ENCODE peak calls at places on chromosomes 1 and 21, in nine cellular contexts. N, F, K, S, D, I, Y, R and V are unnamed samples.
A peak's percentile ranks its signal among the peaks of the same experiment; 100 is the strongest.

GRCh38 chr1:214511639-214511998 is 39.8 kb downstream of the PTPN14 start:
- DNase-seq in I (no peak), F (no peak), S (no peak), D (no peak), N (no peak), Y (no peak), K (no peak), R (no peak), V (no peak)

GRCh38 chr1:212677136-212677535 is 22.5 kb downstream of the BATF3 start:
- DNase-seq in F (no peak), Y (no peak), K (no peak), S (no peak), R (no peak), N (no peak), D (no peak), I (no peak), V (no peak)

GRCh38 chr1:116078699-116079223 is 32.4 kb upstream of the MAB21L3 start:
- DNase-seq in K (no peak), F (no peak), N (no peak), I (no peak), Y (no peak), D (peak; percentile 78), R (no peak), S (no peak), V (no peak)

GRCh38 chr1:156284112-156284511 is at the start of gene TMEM79:
- DNase-seq in D (no peak), N (no peak), K (no peak), I (no peak), S (no peak), R (no peak), F (no peak), Y (no peak), V (no peak)

GRCh38 chr1:99645699-99646531 is at the start of gene PALMD:
- DNase-seq in N (peak; percentile 44), F (no peak), D (peak; percentile 39), K (peak; percentile 44), R (no peak), I (peak; percentile 34), Y (peak; percentile 31), S (no peak), V (peak; percentile 82)

GRCh38 chr1:39958801-39959200 is 3.9 kb downstream of the MFSD2A start:
- DNase-seq in I (no peak), R (no peak), D (no peak), N (no peak), S (no peak), Y (no peak), K (no peak), F (no peak), V (no peak)

GRCh38 chr1:213060836-213061235 is 9.8 kb downstream of the RPS6KC1 start:
- DNase-seq in I (no peak), R (no peak), S (no peak), D (peak; percentile 25), N (no peak), F (no peak), K (no peak), Y (no peak), V (no peak)

GRCh38 chr1:109910123-109910962 is at the start of gene CSF1:
- DNase-seq in I (peak; percentile 93), S (peak; percentile 70), Y (peak; percentile 88), D (peak; percentile 64), N (peak; percentile 78), F (peak; percentile 40), R (peak; percentile 52), K (peak; percentile 87), V (peak; percentile 88)

GRCh38 chr1:168096296-168097165 is 40.2 kb downstream of the GPR161 start:
- DNase-seq in D (no peak), R (no peak), N (no peak), I (no peak), Y (no peak), F (no peak), S (no peak), K (no peak), V (no peak)

GRCh38 chr1:223211323-223211985 is 68.4 kb upstream of the TLR5 start:
- DNase-seq in S (no peak), Y (no peak), F (no peak), I (no peak), R (no peak), N (no peak), K (no peak), D (no peak), V (no peak)

GRCh38 chr1:223748405-223748772 is 36.0 kb downstream of the CAPN2 start:
- DNase-seq in S (peak; percentile 49), F (no peak), D (peak; percentile 51), R (no peak), Y (no peak), N (no peak), I (no peak), K (no peak), V (no peak)

GRCh38 chr1:161171191-161171590 is 5.0 kb downstream of the PPOX start:
- DNase-seq in I (no peak), D (no peak), Y (no peak), R (no peak), K (no peak), N (no peak), F (no peak), S (no peak), V (no peak)

GRCh38 chr1:167890400-167890799 is 23.5 kb downstream of the ADCY10 start:
- DNase-seq in N (no peak), S (no peak), D (no peak), K (no peak), R (no peak), Y (no peak), I (no peak), F (no peak), V (no peak)

GRCh38 chr1:38312753-38313152 is 266.2 kb upstream of the POU3F1 start:
- DNase-seq in F (no peak), K (no peak), N (no peak), R (no peak), D (no peak), I (no peak), S (no peak), Y (no peak), V (no peak)

GRCh38 chr1:20848162-20848561 is 61.1 kb upstream of the HP1BP3 start:
- DNase-seq in Y (no peak), I (no peak), F (no peak), K (no peak), S (no peak), R (no peak), N (peak; percentile 10), D (no peak), V (no peak)

GRCh38 chr1:150148834-150149489 is 754 bp upstream of the PLEKHO1 start:
- DNase-seq in I (no peak), F (no peak), D (no peak), Y (no peak), S (no peak), R (no peak), N (no peak), K (peak; percentile 54), V (peak; percentile 68)

GRCh38 chr1:85624361-85624760 is 43.8 kb downstream of the CCN1 start:
- DNase-seq in S (no peak), D (no peak), N (no peak), Y (no peak), K (no peak), F (no peak), R (no peak), I (no peak), V (no peak)

GRCh38 chr1:55427576-55427975 is 212.4 kb upstream of the USP24 start:
- DNase-seq in F (no peak), D (no peak), S (peak; percentile 30), N (no peak), K (no peak), Y (no peak), R (no peak), I (no peak), V (peak; percentile 5)

GRCh38 chr21:27799861-27800260 is 833.0 kb upstream of the ADAMTS5 start:
- DNase-seq in D (no peak), K (no peak), S (no peak), F (no peak), R (no peak), Y (no peak), I (no peak), N (no peak), V (no peak)

GRCh38 chr1:211356723-211357418 is 30.2 kb downstream of the TRAF5 start:
- DNase-seq in R (no peak), N (no peak), S (peak; percentile 11), Y (no peak), I (no peak), K (no peak), D (no peak), F (no peak), V (no peak)

GRCh38 chr1:7230896-7231210 is 445.6 kb downstream of the CAMTA1 start:
- DNase-seq in R (no peak), F (no peak), K (no peak), I (no peak), D (no peak), N (no peak), Y (no peak), S (no peak), V (no peak)

GRCh38 chr1:29944253-29944652 is 707.9 kb downstream of the PTPRU start:
- DNase-seq in I (no peak), F (no peak), D (no peak), S (no peak), K (no peak), Y (no peak), R (no peak), N (no peak), V (no peak)

GRCh38 chr1:192485692-192486436 is 89.7 kb upstream of the RGS1 start:
- DNase-seq in K (no peak), S (peak; percentile 91), Y (no peak), N (peak; percentile 84), I (peak; percentile 97), R (no peak), D (no peak), F (no peak), V (no peak)

GRCh38 chr1:5318143-5318816 is 663.9 kb downstream of the AJAP1 start:
- DNase-seq in R (no peak), N (no peak), Y (no peak), K (no peak), F (no peak), I (no peak), S (no peak), D (no peak), V (no peak)

GRCh38 chr21:31900121-31900895 is 27.5 kb downstream of the HUNK start:
- DNase-seq in F (no peak), N (no peak), S (no peak), R (no peak), D (no peak), I (no peak), K (no peak), Y (peak; percentile 85), V (no peak)

GRCh38 chr1:41155105-41155504 is 87.0 kb downstream of the SCMH1 start:
- DNase-seq in S (no peak), Y (no peak), K (no peak), D (no peak), I (no peak), R (no peak), N (no peak), F (no peak), V (no peak)

GRCh38 chr21:46483300-46484295 is 24.9 kb downstream of the DIP2A start:
- DNase-seq in R (peak; percentile 49), S (no peak), Y (no peak), D (no peak), I (no peak), K (no peak), N (no peak), F (no peak), V (no peak)

GRCh38 chr1:27868932-27869718 is 3.2 kb upstream of the THEMIS2 start:
- DNase-seq in S (no peak), D (no peak), I (no peak), R (peak; percentile 68), N (no peak), K (no peak), F (no peak), Y (no peak), V (no peak)

GRCh38 chr1:89047734-89048133 is 17.3 kb downstream of the GBP1 start:
- DNase-seq in R (no peak), D (no peak), F (no peak), S (no peak), Y (no peak), I (no peak), K (no peak), N (peak; percentile 69), V (no peak)

GRCh38 chr1:172397221-172397620 is 23.3 kb upstream of the C1orf105 start:
- DNase-seq in S (no peak), K (no peak), Y (no peak), R (no peak), F (no peak), D (no peak), I (no peak), N (peak; percentile 23), V (no peak)

GRCh38 chr21:42146251-42146805 is 72.6 kb upstream of the ABCG1 start:
- DNase-seq in R (peak; percentile 11), I (no peak), Y (no peak), N (no peak), F (no peak), S (no peak), K (no peak), D (no peak), V (no peak)